ENCODE peak calls at places on chromosomes 5 and 9, in seven cellular contexts. Y is H9, P is mesendoderm, X is neuronal stem cell, J is mesenchymal stem cell, Q is H1, V is trophoblast cell. S is an unnamed sample.
A peak's percentile ranks its signal among the peaks of the same experiment; 100 is the strongest.

GRCh38 chr5:138661991-138662434 is 86.8 kb upstream of the HSPA9 start:
- DNase-seq in V (no peak), Y (no peak), Q (no peak), X (no peak), P (no peak), J (no peak), S (no peak)

GRCh38 chr9:106880081-106880480 is 17.1 kb downstream of the ZNF462 start:
- DNase-seq in J (peak; percentile 69), Y (no peak), Q (no peak), P (no peak), V (no peak), X (no peak), S (no peak)

GRCh38 chr5:53944981-53945380 is 365.4 kb downstream of the ARL15 start:
- DNase-seq in J (peak; percentile 69), P (peak; percentile 11), X (no peak), Y (no peak), Q (no peak), V (no peak), S (peak; percentile 79)

GRCh38 chr5:53994148-53994547 is 316.2 kb downstream of the ARL15 start:
- DNase-seq in Q (no peak), P (no peak), Y (no peak), X (no peak), V (peak; percentile 18), J (peak; percentile 63), S (peak; percentile 80)

GRCh38 chr5:180609817-180610550 is 18.7 kb upstream of the SCGB3A1 start:
- DNase-seq in P (no peak), X (no peak), V (no peak), Y (no peak), J (no peak), Q (no peak), S (no peak)

GRCh38 chr5:61251874-61252642 is 80.0 kb upstream of the ZSWIM6 start:
- DNase-seq in Q (no peak), Y (no peak), V (no peak), P (no peak), J (no peak), X (no peak), S (no peak)

GRCh38 chr5:134131165-134131564 is 16.7 kb downstream of the TCF7 start:
- DNase-seq in P (no peak), Y (no peak), Q (no peak), X (no peak), V (no peak), J (no peak), S (no peak)

GRCh38 chr5:141512390-141513020 is 23.6 kb downstream of the PCDHGC5 start:
- DNase-seq in V (peak; percentile 89), Y (peak; percentile 97), P (peak; percentile 97), Q (peak; percentile 99), X (peak; percentile 65), J (peak; percentile 65), S (peak; percentile 54)

GRCh38 chr5:91296691-91297143 is 86.4 kb downstream of the ARRDC3 start:
- DNase-seq in X (no peak), J (no peak), P (no peak), Q (no peak), Y (no peak), V (peak; percentile 20), S (no peak)

GRCh38 chr9:100714372-100715099 is 136.7 kb downstream of the CAVIN4 start:
- DNase-seq in J (peak; percentile 2), Q (peak; percentile 88), P (peak; percentile 76), V (peak; percentile 83), Y (peak; percentile 75), X (peak; percentile 78), S (peak; percentile 48)

GRCh38 chr5:127041571-127041970 is 11.2 kb upstream of the MARCHF3 start:
- DNase-seq in V (no peak), P (no peak), J (peak; percentile 8), Q (no peak), Y (no peak), X (no peak), S (peak; percentile 60)

GRCh38 chr5:111439473-111440075 is 72.8 kb downstream of the STARD4 start:
- DNase-seq in X (no peak), Y (no peak), P (no peak), J (peak; percentile 35), V (no peak), Q (no peak), S (peak; percentile 65)

GRCh38 chr9:69674741-69675438 is 2.7 kb upstream of the APBA1 start:
- DNase-seq in J (peak; percentile 88), Q (no peak), Y (no peak), P (no peak), V (peak; percentile 96), X (no peak), S (peak; percentile 94)

GRCh38 chr9:22528485-22528884 is 81.9 kb downstream of the DMRTA1 start:
- DNase-seq in J (peak; percentile 11), V (no peak), P (peak; percentile 53), Q (no peak), X (no peak), Y (no peak), S (peak; percentile 24)

GRCh38 chr5:108386345-108387061 is 4.6 kb upstream of the FBXL17 start:
- DNase-seq in Y (no peak), Q (no peak), P (no peak), V (peak; percentile 91), X (no peak), J (peak; percentile 82), S (peak; percentile 79)

GRCh38 chr9:114911167-114911821 is 19.1 kb downstream of the TNFSF8 start:
- DNase-seq in Q (no peak), V (peak; percentile 79), Y (no peak), P (peak; percentile 82), X (peak; percentile 51), J (peak; percentile 65), S (peak; percentile 51)

GRCh38 chr5:151005975-151006576 is 14.3 kb upstream of the GPX3 start:
- DNase-seq in J (peak; percentile 86), V (no peak), Q (no peak), P (no peak), Y (no peak), X (no peak), S (peak; percentile 57)

GRCh38 chr5:17890501-17890900 is 256.2 kb downstream of the TAF11L14 start:
- DNase-seq in Q (no peak), P (no peak), X (no peak), V (no peak), J (no peak), Y (no peak), S (no peak)

GRCh38 chr9:114301798-114302565 is 20.9 kb upstream of the ORM1 start:
- DNase-seq in V (no peak), Y (no peak), J (no peak), X (no peak), Q (peak; percentile 27), P (no peak), S (no peak)

GRCh38 chr5:28017178-28017577 is 978.8 kb upstream of the CDH9 start:
- DNase-seq in P (no peak), Q (no peak), J (no peak), V (no peak), Y (no peak), X (no peak), S (no peak)

GRCh38 chr9:95316794-95317118 is 753 bp downstream of the FANCC start:
- DNase-seq in V (peak; percentile 30), Y (peak; percentile 94), J (peak; percentile 81), X (peak; percentile 83), P (peak; percentile 95), Q (no peak), S (peak; percentile 50)

GRCh38 chr5:33166522-33166921 is 274.2 kb upstream of the TARS1 start:
- DNase-seq in J (no peak), X (no peak), V (no peak), Y (peak; percentile 38), Q (peak; percentile 50), P (peak; percentile 22), S (no peak)
- H3K79me1 ChIP-seq in J (no peaks in the 10 kb centered on the region), X (no peaks in the 10 kb centered on the region), V (no peaks in the 10 kb centered on the region), Y (no peaks in the 10 kb centered on the region), Q (no peaks in the 10 kb centered on the region), P (no peaks in the 10 kb centered on the region), S (no peaks in the 10 kb centered on the region)

GRCh38 chr9:27086818-27087680 is 22.0 kb upstream of the TEK start:
- DNase-seq in V (peak; percentile 88), Q (no peak), Y (no peak), P (no peak), J (peak; percentile 95), X (no peak), S (peak; percentile 90)
- H3K79me1 ChIP-seq in V (no peaks in the 10 kb centered on the region), Q (no peaks in the 10 kb centered on the region), Y (no peaks in the 10 kb centered on the region), P (no peaks in the 10 kb centered on the region), J (no peaks in the 10 kb centered on the region), X (no peaks in the 10 kb centered on the region), S (no peaks in the 10 kb centered on the region)

GRCh38 chr9:133468777-133469455 is 9.1 kb downstream of the CACFD1 start:
- DNase-seq in X (no peak), Q (no peak), V (no peak), Y (no peak), J (no peak), P (no peak), S (no peak)

GRCh38 chr9:133470427-133470924 is 8.4 kb downstream of the SLC2A6 start:
- DNase-seq in V (no peak), J (no peak), X (no peak), Q (no peak), Y (peak; percentile 79), P (no peak), S (no peak)

GRCh38 chr9:133467101-133467500 is 7.3 kb downstream of the CACFD1 start:
- DNase-seq in P (peak; percentile 34), J (no peak), V (no peak), Q (no peak), X (no peak), Y (peak; percentile 77), S (no peak)

GRCh38 chr9:133470988-133471387 is 7.9 kb downstream of the SLC2A6 start:
- DNase-seq in Y (no peak), P (no peak), Q (no peak), J (no peak), X (no peak), V (no peak), S (no peak)

GRCh38 chr9:133468374-133468773 is 8.6 kb downstream of the CACFD1 start:
- DNase-seq in X (no peak), V (no peak), Q (no peak), P (no peak), Y (no peak), J (no peak), S (no peak)
- H3K79me1 ChIP-seq in X (peaks cover 15% of the 10 kb centered on the region), V (no peaks in the 10 kb centered on the region), Q (no peaks in the 10 kb centered on the region), P (no peaks in the 10 kb centered on the region), Y (no peaks in the 10 kb centered on the region), J (peaks cover 12% of the 10 kb centered on the region), S (no peaks in the 10 kb centered on the region)

GRCh38 chr5:167916261-167916660 is 375.2 kb upstream of the WWC1 start:
- DNase-seq in V (no peak), J (no peak), Y (no peak), Q (no peak), P (peak; percentile 38), X (no peak), S (no peak)

GRCh38 chr5:167918492-167919267 is 372.8 kb upstream of the WWC1 start:
- DNase-seq in X (no peak), J (no peak), Q (no peak), Y (no peak), P (no peak), V (no peak), S (no peak)

GRCh38 chr5:167908596-167908995 is 382.8 kb upstream of the WWC1 start:
- DNase-seq in Q (no peak), X (no peak), Y (no peak), V (no peak), P (no peak), J (peak; percentile 12), S (no peak)

GRCh38 chr5:167916706-167917105 is 374.7 kb upstream of the WWC1 start:
- DNase-seq in Y (peak; percentile 44), J (no peak), Q (no peak), P (peak; percentile 85), X (no peak), V (peak; percentile 20), S (peak; percentile 21)

DNA sequence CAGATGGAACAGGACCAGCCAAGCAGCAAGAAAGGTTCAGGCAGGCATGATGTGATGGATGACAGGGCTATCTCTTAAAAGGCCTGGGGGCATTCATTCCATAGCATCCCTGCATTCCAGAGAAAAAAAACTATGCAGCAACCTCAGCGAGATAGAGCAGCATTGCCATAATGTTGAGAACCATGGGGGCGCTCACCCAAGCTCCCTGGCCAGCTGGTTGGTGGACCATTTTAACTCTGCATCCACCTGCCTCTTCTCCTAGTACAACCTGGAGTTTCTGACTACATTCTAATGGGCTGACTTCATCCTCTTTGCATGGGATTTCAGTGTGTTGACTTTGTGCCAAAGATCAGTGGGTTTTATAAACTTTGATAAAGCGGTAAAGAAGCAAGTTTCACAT is 378.5 kb upstream of the WWC1 start:
- DNase-seq in J (no peak), X (no peak), Y (no peak), V (peak; percentile 82), P (peak; percentile 90), Q (no peak), S (peak; percentile 7)
- H3K79me1 ChIP-seq in J (peaks cover 2% of the 10 kb centered on the region), X (no peaks in the 10 kb centered on the region), Y (no peaks in the 10 kb centered on the region), V (peaks cover 2% of the 10 kb centered on the region), P (no peaks in the 10 kb centered on the region), Q (no peaks in the 10 kb centered on the region), S (no peaks in the 10 kb centered on the region)